ENCODE peak calls at places on chromosomes 6 and 20, in eight cellular contexts. C, Z, E, B, X, L, W and Q are unnamed samples.

GRCh38 chr6:96522469-96523009 is 933 bp downstream of the UFL1 start:
- DNase-seq in C (no peak), Z (peak), E (no peak), B (no peak), X (no peak), L (no peak), W (peak), Q (no peak)

GRCh38 chr6:43286995-43287716 is 10.9 kb upstream of the SLC22A7 start:
- DNase-seq in C (no peak), Z (no peak), E (no peak), B (no peak), X (peak), L (no peak), W (no peak), Q (no peak)

GRCh38 chr6:5866547-5867051 is 140.1 kb downstream of the NRN1 start:
- DNase-seq in C (no peak), Z (peak), E (no peak), B (peak), X (no peak), L (peak), W (peak), Q (no peak)

GRCh38 chr6:34248198-34248726 is 544 bp downstream of the SMIM29 start:
- DNase-seq in C (peak), Z (no peak), E (no peak), B (no peak), X (peak), L (no peak), W (peak), Q (peak)

GRCh38 chr6:18503588-18504231 is 116.6 kb downstream of the RNF144B start:
- DNase-seq in C (peak), Z (peak), E (peak), B (peak), X (peak), L (peak), W (peak), Q (peak)

GRCh38 chr20:10898555-10898954 is 224.8 kb upstream of the JAG1 start:
- DNase-seq in C (no peak), Z (peak), E (no peak), B (no peak), X (no peak), L (no peak), W (no peak), Q (no peak)

GRCh38 chr20:24586523-24586840 is 117.1 kb downstream of the SYNDIG1 start:
- DNase-seq in C (no peak), Z (no peak), E (no peak), B (no peak), X (no peak), L (no peak), W (no peak), Q (no peak)

GRCh38 chr6:157753291-157753690 is 69.8 kb upstream of the SNX9 start:
- DNase-seq in C (no peak), Z (no peak), E (no peak), B (no peak), X (no peak), L (no peak), W (peak), Q (no peak)

GRCh38 chr20:17787816-17788215 is 88.0 kb downstream of the BANF2 start:
- DNase-seq in C (no peak), Z (no peak), E (no peak), B (no peak), X (no peak), L (no peak), W (no peak), Q (no peak)

GRCh38 chr6:16244446-16244845 is 6.1 kb downstream of the GMPR start:
- DNase-seq in C (no peak), Z (no peak), E (no peak), B (no peak), X (no peak), L (no peak), W (no peak), Q (no peak)

GRCh38 chr20:36526521-36527011 is 14.8 kb upstream of the MYL9 start:
- DNase-seq in C (peak), Z (no peak), E (no peak), B (no peak), X (peak), L (no peak), W (no peak), Q (no peak)

GRCh38 chr6:6320901-6321300 is 439 bp upstream of the F13A1 start:
- DNase-seq in C (no peak), Z (no peak), E (no peak), B (no peak), X (no peak), L (no peak), W (no peak), Q (no peak)

GRCh38 chr20:52047811-52048302 is 143.7 kb downstream of the ZFP64 start:
- DNase-seq in C (no peak), Z (peak), E (no peak), B (no peak), X (no peak), L (peak), W (peak), Q (no peak)

GRCh38 chr20:43364001-43364400 is 93.7 kb upstream of the SRSF6 start:
- DNase-seq in C (no peak), Z (no peak), E (no peak), B (no peak), X (no peak), L (no peak), W (no peak), Q (no peak)

GRCh38 chr20:35395728-35396127 is 16.0 kb downstream of the UQCC1 start:
- DNase-seq in C (no peak), Z (peak), E (no peak), B (peak), X (peak), L (peak), W (no peak), Q (no peak)

GRCh38 chr6:3041606-3042005 is 26.7 kb upstream of the RIPK1 start:
- DNase-seq in C (no peak), Z (no peak), E (no peak), B (no peak), X (no peak), L (no peak), W (no peak), Q (no peak)

GRCh38 chr6:35839019-35839418 is 33.9 kb downstream of the LHFPL5 start:
- DNase-seq in C (no peak), Z (no peak), E (no peak), B (no peak), X (no peak), L (no peak), W (no peak), Q (no peak)

GRCh38 chr20:49909499-49910339 is 5.6 kb downstream of the SPATA2 start:
- DNase-seq in C (no peak), Z (no peak), E (no peak), B (no peak), X (peak), L (no peak), W (no peak), Q (no peak)

GRCh38 chr6:153436346-153436745 is 305.3 kb upstream of the RGS17 start:
- DNase-seq in C (no peak), Z (no peak), E (no peak), B (no peak), X (no peak), L (no peak), W (no peak), Q (no peak)

GRCh38 chr20:13131688-13132087 is 89.4 kb upstream of the ISM1 start:
- DNase-seq in C (no peak), Z (no peak), E (no peak), B (no peak), X (no peak), L (no peak), W (no peak), Q (no peak)

GRCh38 chr20:46350986-46351267 is 42.6 kb upstream of the CDH22 start:
- DNase-seq in C (no peak), Z (no peak), E (no peak), B (no peak), X (no peak), L (no peak), W (no peak), Q (no peak)

GRCh38 chr20:37744347-37744746 is 50.5 kb downstream of the CTNNBL1 start:
- DNase-seq in C (no peak), Z (no peak), E (no peak), B (no peak), X (no peak), L (no peak), W (no peak), Q (no peak)

GRCh38 chr20:57396638-57397003 is 5.4 kb downstream of the RBM38 start:
- DNase-seq in C (no peak), Z (no peak), E (no peak), B (no peak), X (no peak), L (no peak), W (no peak), Q (no peak)

GRCh38 chr20:57394087-57395082 is 3.2 kb downstream of the RBM38 start:
- DNase-seq in C (peak), Z (no peak), E (no peak), B (no peak), X (no peak), L (no peak), W (no peak), Q (no peak)

GRCh38 chr20:57396212-57396611 is 5.0 kb downstream of the RBM38 start:
- DNase-seq in C (peak), Z (no peak), E (no peak), B (no peak), X (no peak), L (no peak), W (no peak), Q (peak)

GRCh38 chr20:57397004-57397692 is 6.0 kb downstream of the RBM38 start:
- DNase-seq in C (peak), Z (no peak), E (no peak), B (no peak), X (no peak), L (no peak), W (no peak), Q (no peak)

GRCh38 chr20:57395111-57395959 is 4.1 kb downstream of the RBM38 start:
- DNase-seq in C (peak), Z (no peak), E (peak), B (peak), X (peak), L (peak), W (no peak), Q (peak)
- H3K4me3 ChIP-seq in C (no peak), Z (no peak), E (no peak), B (no peak), X (peak), L (no peak), W (no peak), Q (no peak)

GRCh38 chr20:62666736-62667529 is 24.6 kb downstream of the SLCO4A1 start:
- DNase-seq in C (peak), Z (no peak), E (no peak), B (no peak), X (peak), L (no peak), W (no peak), Q (peak)
- H3K4me3 ChIP-seq in C (no peak), Z (no peak), E (no peak), B (no peak), X (no peak), L (no peak), W (no peak), Q (no peak)

DNA sequence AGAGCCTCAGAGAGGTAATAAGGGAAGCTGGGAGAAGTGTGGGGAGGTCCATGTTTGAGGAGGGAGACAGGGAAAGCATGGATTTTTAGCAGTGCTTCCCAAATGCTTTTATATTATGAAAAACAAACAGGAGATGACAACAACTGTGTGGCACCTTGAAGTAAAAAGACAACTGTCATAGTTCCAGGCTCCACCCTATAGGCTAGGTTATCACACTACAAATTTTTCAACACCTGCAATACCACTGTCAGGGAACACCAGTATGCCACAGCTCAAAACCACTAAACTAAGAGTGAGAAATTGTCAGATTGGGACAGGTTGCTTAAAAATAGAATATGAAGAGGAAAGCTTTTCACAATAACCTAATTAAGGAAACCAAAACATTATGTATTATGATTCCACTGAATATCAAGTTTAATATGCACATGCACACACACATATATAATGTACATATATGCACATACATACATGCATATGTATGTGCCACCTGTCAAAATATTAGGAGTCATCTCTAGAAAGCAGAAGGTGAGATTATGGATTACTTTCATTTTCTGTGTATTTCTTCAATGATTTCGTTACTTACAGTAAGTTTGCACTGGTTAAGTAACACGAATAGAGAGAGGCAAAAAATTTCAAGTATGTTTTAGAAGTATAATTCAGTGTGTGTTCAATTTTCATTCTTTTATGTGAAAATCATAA is 261.2 kb downstream of the PTPRK start:
- DNase-seq in C (no peak), Z (no peak), E (no peak), B (no peak), X (no peak), L (no peak), W (no peak), Q (no peak)
- H3K4me3 ChIP-seq in C (no peak), Z (no peak), E (no peak), B (no peak), X (peak), L (no peak), W (peak), Q (no peak)

GRCh38 chr6:139545474-139546116 is 171.1 kb upstream of the CITED2 start:
- DNase-seq in C (no peak), Z (no peak), E (no peak), B (no peak), X (no peak), L (no peak), W (peak), Q (no peak)
- H3K4me3 ChIP-seq in C (no peak), Z (no peak), E (no peak), B (no peak), X (no peak), L (no peak), W (no peak), Q (no peak)

DNA sequence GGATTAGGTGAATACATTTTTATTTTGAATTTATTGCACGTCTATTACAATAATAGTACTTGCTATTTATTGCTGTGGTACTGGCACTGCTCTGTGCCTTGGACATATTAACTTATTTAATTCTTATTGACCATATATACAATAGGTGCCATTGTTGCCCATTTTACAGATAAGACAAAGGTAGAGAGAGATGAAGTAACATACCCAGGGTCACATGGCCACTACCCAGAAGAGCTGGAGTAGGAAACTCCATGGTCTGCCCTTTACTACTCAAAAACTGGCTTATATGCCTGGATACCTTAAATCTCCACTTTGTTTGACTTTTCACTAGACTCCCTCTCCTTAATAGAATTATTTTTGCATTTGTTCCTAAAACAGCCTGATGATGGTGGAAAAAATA is 67.5 kb downstream of the ADGRG6 start:
- DNase-seq in C (no peak), Z (no peak), E (no peak), B (no peak), X (no peak), L (no peak), W (no peak), Q (no peak)
- H3K4me3 ChIP-seq in C (no peak), Z (no peak), E (no peak), B (no peak), X (no peak), L (no peak), W (no peak), Q (no peak)